ENCODE peak calls at places on chromosomes 16 and 17, in six cellular contexts. E is cardiac muscle cell, F is left lung, K is psoas muscle, L is colonic mucosa, M is mesendoderm. R is an unnamed sample. For H3K4me1, the result is how much of the 10 kb centered on the place peaks cover.

GRCh38 chr17:79019631-79020584 is 4.1 kb upstream of the C1QTNF1 start:
- DNase-seq in F (peak), K (peak), M (peak), E (peak), L (peak), R (no peak)

GRCh38 chr17:3828151-3828851 is 17.7 kb downstream of the NCBP3 start:
- DNase-seq in E (no peak), K (no peak), F (no peak), L (no peak), M (no peak), R (no peak)

GRCh38 chr17:30360396-30360795 is 18.3 kb upstream of the CPD start:
- DNase-seq in L (no peak), M (no peak), E (no peak), K (no peak), F (no peak), R (no peak)

GRCh38 chr16:86784267-86784626 is 205.9 kb downstream of the FOXL1 start:
- DNase-seq in M (no peak), F (no peak), K (no peak), E (no peak), L (no peak), R (no peak)

GRCh38 chr17:58643147-58643546 is 48.7 kb downstream of the TEX14 start:
- DNase-seq in F (no peak), L (no peak), M (no peak), E (peak), K (no peak), R (no peak)

GRCh38 chr17:34788696-34789095 is 172.6 kb downstream of the CCT6B start:
- DNase-seq in F (no peak), L (no peak), M (no peak), K (no peak), E (no peak), R (no peak)

GRCh38 chr17:49836111-49837030 is 11.5 kb downstream of the TAC4 start:
- DNase-seq in F (peak), L (peak), M (peak), E (peak), K (no peak), R (no peak)

GRCh38 chr16:81632392-81633146 is 146.5 kb upstream of the PLCG2 start:
- DNase-seq in M (no peak), K (no peak), F (peak), E (peak), L (peak), R (no peak)

GRCh38 chr16:89136931-89137330 is 34.6 kb upstream of the CDH15 start:
- DNase-seq in F (no peak), E (no peak), K (peak), M (no peak), L (no peak), R (no peak)

GRCh38 chr17:44948315-44948795 is 782 bp upstream of the KIF18B start:
- DNase-seq in K (no peak), L (no peak), E (no peak), F (no peak), M (no peak), R (no peak)

GRCh38 chr17:29847527-29847931 is 82.5 kb downstream of the SSH2 start:
- DNase-seq in F (no peak), L (no peak), M (peak), E (peak), K (no peak), R (no peak)

GRCh38 chr17:8628609-8629169 is 1.8 kb downstream of the MYH10 start:
- DNase-seq in E (peak), K (no peak), F (no peak), M (peak), L (no peak), R (no peak)

GRCh38 chr16:75231570-75231969 is 12.8 kb downstream of the CTRB1 start:
- DNase-seq in K (no peak), M (no peak), L (no peak), F (no peak), E (no peak), R (no peak)

GRCh38 chr17:68777856-68778694 is 176.9 kb upstream of the FAM20A start:
- DNase-seq in K (no peak), L (peak), M (peak), E (no peak), F (no peak), R (no peak)

GRCh38 chr17:14580494-14580893 is 279.6 kb downstream of the HS3ST3B1 start:
- DNase-seq in K (no peak), M (no peak), E (peak), F (no peak), L (no peak), R (no peak)

GRCh38 chr17:36089888-36090836 is at the start of gene CCL3:
- DNase-seq in L (no peak), K (no peak), M (no peak), E (no peak), F (peak), R (no peak)

GRCh38 chr16:17206712-17207111 is 264.0 kb downstream of the XYLT1 start:
- DNase-seq in F (no peak), K (no peak), E (no peak), L (no peak), M (no peak), R (no peak)

GRCh38 chr16:4936991-4937781 is at the start of gene PPL:
- DNase-seq in E (no peak), L (peak), K (peak), F (peak), M (peak), R (peak)

GRCh38 chr17:7252176-7253043 is at the start of gene ELP5:
- DNase-seq in E (peak), K (peak), F (peak), M (peak), L (peak), R (peak)

GRCh38 chr17:80105762-80106161 is 4.4 kb downstream of the GAA start:
- DNase-seq in L (no peak), E (peak), F (peak), M (no peak), K (peak), R (no peak)

GRCh38 chr16:9578459-9578858 is 487.0 kb downstream of the HAPSTR1 start:
- DNase-seq in M (no peak), F (no peak), K (no peak), E (no peak), L (no peak), R (no peak)

GRCh38 chr16:69338557-69339288 is 641 bp downstream of the COG8 start:
- DNase-seq in E (no peak), K (no peak), M (no peak), L (peak), F (peak), R (no peak)

GRCh38 chr16:3879258-3879886 is 1.1 kb downstream of the CREBBP start:
- DNase-seq in E (no peak), M (no peak), L (peak), K (peak), F (peak), R (peak)

GRCh38 chr16:74998481-74999207 is at the start of gene ZNRF1:
- DNase-seq in M (peak), E (peak), K (peak), F (peak), L (peak), R (peak)

GRCh38 chr16:89695086-89695874 is 6.2 kb downstream of the SPATA2L start:
- DNase-seq in M (no peak), K (no peak), L (no peak), E (no peak), F (no peak), R (no peak)

GRCh38 chr17:50338645-50339044 is 7.3 kb upstream of the XYLT2 start:
- DNase-seq in L (no peak), F (no peak), M (no peak), K (no peak), E (no peak), R (no peak)

GRCh38 chr16:52621651-52622050 is 74.7 kb upstream of the TOX3 start:
- DNase-seq in F (no peak), E (no peak), M (no peak), L (no peak), K (no peak), R (no peak)

GRCh38 chr17:8060274-8060673 is 21.4 kb downstream of the ALOX15B start:
- DNase-seq in M (peak), E (peak), K (no peak), F (no peak), L (peak), R (peak)

GRCh38 chr16:12260647-12261262 is 284.2 kb downstream of the SNX29 start:
- DNase-seq in E (peak), K (no peak), L (no peak), F (no peak), M (peak), R (peak)

GRCh38 chr16:10868562-10869469 is 8.2 kb upstream of the CIITA start:
- DNase-seq in K (no peak), M (no peak), F (peak), L (peak), E (no peak), R (no peak)

GRCh38 chr16:11051430-11052079 is 107.2 kb downstream of the CLEC16A start:
- DNase-seq in M (no peak), K (no peak), E (no peak), L (no peak), F (no peak), R (no peak)

GRCh38 chr17:80216473-80217456 is 3.4 kb downstream of the SGSH start:
- DNase-seq in K (no peak), M (no peak), L (no peak), F (no peak), E (no peak), R (no peak)

GRCh38 chr16:86604436-86605220 is 26.3 kb downstream of the FOXL1 start:
- DNase-seq in M (no peak), E (no peak), K (no peak), F (no peak), L (no peak), R (no peak)

GRCh38 chr16:75770051-75770450 is 43.8 kb upstream of the CPHXL start:
- DNase-seq in F (no peak), E (no peak), K (no peak), M (no peak), L (no peak), R (no peak)

GRCh38 chr17:21160401-21160800 is 33.6 kb downstream of the DHRS7B start:
- DNase-seq in M (no peak), F (no peak), E (no peak), K (no peak), L (no peak), R (no peak)

GRCh38 chr16:50173318-50173717 is 20.2 kb downstream of the TENT4B start:
- DNase-seq in L (no peak), M (no peak), F (no peak), K (no peak), E (no peak), R (no peak)

GRCh38 chr17:43619696-43620095 is 42.0 kb downstream of the MEOX1 start:
- DNase-seq in L (no peak), E (no peak), F (no peak), M (no peak), K (no peak), R (no peak)

GRCh38 chr17:64357191-64357981 is 33.3 kb downstream of the PECAM1 start:
- DNase-seq in K (peak), E (peak), M (peak), L (peak), F (peak), R (peak)

GRCh38 chr16:23692190-23692837 is 13.6 kb downstream of the PLK1 start:
- DNase-seq in M (no peak), L (no peak), E (no peak), F (no peak), K (no peak), R (no peak)

GRCh38 chr16:88427376-88427775 is 25.7 kb upstream of the ZFPM1 start:
- DNase-seq in L (no peak), E (no peak), M (no peak), K (no peak), F (no peak), R (no peak)

DNA sequence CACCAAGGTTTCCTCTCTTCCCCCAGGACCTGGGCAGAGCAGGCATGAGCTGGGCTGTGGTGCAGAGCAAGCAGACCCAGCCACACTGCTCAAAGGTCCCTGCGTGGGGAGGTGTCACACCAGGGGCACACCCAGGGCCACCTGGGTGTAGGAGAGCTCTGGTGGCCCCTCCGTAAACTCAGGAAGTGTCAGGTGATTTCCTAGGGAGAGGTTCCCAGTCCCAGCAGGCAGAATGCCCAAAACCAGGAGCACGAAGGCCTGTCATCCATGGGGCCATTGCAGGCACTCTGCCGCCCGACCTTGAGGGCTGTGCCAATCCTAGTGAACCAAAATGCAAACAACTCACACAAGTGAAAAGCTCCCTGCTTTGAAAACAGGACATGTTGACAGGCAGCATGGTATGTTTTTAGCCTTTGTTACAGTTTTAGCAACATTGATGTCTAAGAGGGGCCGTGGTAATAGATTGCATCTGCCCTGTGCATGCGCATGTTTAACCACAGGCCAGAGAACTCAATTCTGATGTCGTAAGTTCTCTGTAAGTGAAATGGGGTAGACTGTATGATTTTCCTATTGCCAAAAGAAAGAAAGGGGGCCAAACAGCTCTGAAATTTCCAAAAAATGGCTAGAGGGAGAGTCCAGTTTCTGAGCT is 21.3 kb downstream of the CIBAR2 start:
- DNase-seq in M (no peak), E (peak), K (no peak), F (no peak), L (peak), R (no peak)
- H3K4me1 ChIP-seq in M (under half), E (under half), K (under half), F (under half), L (under half), R (under half)

GRCh38 chr16:67459858-67460144 is 21.2 kb downstream of the ATP6V0D1 start:
- DNase-seq in K (peak), M (no peak), E (no peak), L (no peak), F (no peak), R (no peak)

GRCh38 chr16:67460168-67460567 is 20.8 kb downstream of the ATP6V0D1 start:
- DNase-seq in L (peak), E (no peak), M (no peak), K (no peak), F (no peak), R (no peak)

GRCh38 chr16:67462279-67462655 is 18.7 kb downstream of the ATP6V0D1 start:
- DNase-seq in L (no peak), E (no peak), F (no peak), K (no peak), M (no peak), R (no peak)

GRCh38 chr16:67461600-67462278 is 19.2 kb downstream of the ATP6V0D1 start:
- DNase-seq in L (peak), F (peak), K (no peak), E (no peak), M (no peak), R (no peak)

DNA sequence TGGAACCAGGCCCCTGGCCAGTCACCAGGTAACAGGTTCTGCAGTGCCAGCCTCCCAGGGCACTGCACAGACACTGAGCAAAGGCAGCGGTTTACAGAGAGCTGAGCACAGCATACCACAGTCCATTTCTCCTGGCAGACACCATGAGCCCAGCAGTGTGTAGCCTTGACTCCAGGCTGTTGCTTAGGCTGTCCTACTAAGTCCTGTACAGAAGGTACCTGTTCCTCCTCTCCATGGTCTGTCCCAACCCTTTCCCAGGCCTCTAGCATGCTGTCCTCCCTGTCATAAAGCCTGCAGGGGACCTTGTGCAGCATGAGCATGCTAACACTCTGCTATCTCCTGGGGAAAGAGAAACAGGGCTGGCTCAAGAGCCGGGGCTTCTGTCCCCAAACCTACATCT is 20.0 kb downstream of the ATP6V0D1 start:
- DNase-seq in M (no peak), F (no peak), K (no peak), L (no peak), E (no peak), R (no peak)
- H3K4me1 ChIP-seq in M (under half), F (under half), K (half or more), L (half or more), E (under half), R (under half)

GRCh38 chr16:19136549-19137196 is 22.9 kb downstream of the ITPRIPL2 start:
- DNase-seq in F (peak), M (no peak), K (no peak), E (no peak), L (peak), R (no peak)

GRCh38 chr16:19137201-19137601 is 23.4 kb downstream of the ITPRIPL2 start:
- DNase-seq in K (no peak), M (no peak), L (no peak), E (no peak), F (no peak), R (no peak)

GRCh38 chr16:19137621-19138128 is 23.9 kb downstream of the ITPRIPL2 start:
- DNase-seq in E (no peak), F (no peak), K (no peak), M (no peak), L (no peak), R (no peak)

GRCh38 chr16:19135201-19135838 is 21.6 kb downstream of the ITPRIPL2 start:
- DNase-seq in K (no peak), L (no peak), M (peak), E (no peak), F (no peak), R (no peak)

DNA sequence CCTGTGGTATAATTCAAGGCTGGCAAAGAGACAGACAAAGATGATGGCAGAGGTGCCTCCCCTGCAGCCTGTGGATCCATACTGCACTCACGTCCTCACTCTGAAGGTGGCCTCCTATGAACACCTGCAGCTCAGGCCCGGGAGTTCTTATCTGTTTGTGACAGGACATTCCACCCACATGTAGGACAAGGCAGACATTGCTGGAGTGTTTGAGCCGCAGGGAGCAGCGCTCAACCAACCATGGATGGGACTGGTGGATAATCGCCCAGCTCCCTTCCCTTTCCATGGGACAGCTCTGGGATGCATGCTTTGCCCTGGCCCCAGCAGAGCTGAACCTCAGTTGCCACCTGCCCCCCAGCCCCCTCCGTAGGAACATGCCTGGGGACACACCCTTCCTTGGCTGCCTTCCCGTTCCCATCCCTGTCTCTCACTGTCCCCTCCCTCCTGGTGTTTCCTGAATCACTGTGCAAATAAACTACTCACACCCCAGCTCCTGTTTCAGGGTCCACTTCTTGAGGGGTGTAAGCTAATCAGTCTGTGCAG is 22.2 kb downstream of the ITPRIPL2 start:
- DNase-seq in K (no peak), L (peak), F (peak), M (peak), E (no peak), R (no peak)
- H3K4me1 ChIP-seq in K (under half), L (under half), F (under half), M (under half), E (under half), R (under half)

GRCh38 chr17:76737082-76737675 is at the start of gene SRSF2:
- DNase-seq in M (peak), F (peak), E (peak), L (peak), K (peak), R (peak)
- H3K4me1 ChIP-seq in M (under half), F (under half), E (under half), L (under half), K (half or more), R (under half)

DNA sequence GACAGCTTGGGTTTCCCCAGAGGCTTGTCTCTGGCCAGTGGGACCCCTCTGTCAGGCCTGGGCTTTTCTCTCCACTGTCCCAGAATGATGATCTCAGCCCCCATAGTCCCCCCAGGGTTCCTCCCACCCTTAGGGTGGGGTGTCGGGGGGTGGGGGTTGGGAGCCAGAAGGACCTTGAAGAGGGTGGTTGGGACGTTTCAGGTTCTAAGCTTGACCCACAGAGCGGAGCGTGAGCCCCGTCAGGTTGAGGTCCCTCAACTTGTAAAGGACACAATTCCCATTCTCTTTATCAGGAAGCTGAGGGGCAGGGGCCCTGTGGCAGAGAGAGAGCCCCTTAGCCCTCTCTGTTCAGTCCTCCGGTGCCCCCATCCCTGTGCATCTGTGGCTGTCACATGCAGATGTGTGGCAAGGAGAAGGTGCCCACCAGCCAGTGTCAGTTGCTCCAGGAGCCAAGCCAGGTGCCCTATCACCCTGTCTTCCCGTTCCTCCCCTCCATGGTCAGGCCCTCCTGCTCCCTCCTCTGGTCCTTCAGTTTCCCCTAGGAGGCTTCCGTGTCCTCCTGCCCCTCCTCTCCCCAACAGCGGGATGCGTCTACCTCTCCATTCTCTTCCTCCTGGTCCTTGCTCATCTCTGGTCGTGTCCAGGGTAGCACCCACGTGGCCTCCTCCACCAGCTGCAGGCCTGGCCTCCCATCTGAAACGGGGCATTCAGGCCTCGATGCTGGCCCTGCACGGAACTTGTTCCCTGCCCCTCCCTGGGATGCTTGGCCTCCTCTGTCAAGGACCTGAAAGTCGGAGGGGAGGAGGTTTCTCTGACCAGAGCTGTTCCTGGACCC is 1.5 kb upstream of the NTN3 start:
- DNase-seq in F (no peak), K (no peak), E (no peak), L (no peak), M (no peak), R (no peak)
- H3K4me1 ChIP-seq in F (under half), K (under half), E (under half), L (under half), M (under half), R (under half)

GRCh38 chr17:74604200-74604599 is 12.1 kb upstream of the CD300LD start:
- DNase-seq in K (no peak), L (no peak), F (no peak), E (no peak), M (no peak), R (no peak)
- H3K4me1 ChIP-seq in K (under half), L (under half), F (under half), E (under half), M (under half), R (under half)